ENCODE peak calls at places on chromosomes 5 and 9, in seven cellular contexts. One of them, this sample, is unnamed.

GRCh38 chr9:32603914-32604852 is 31.2 kb upstream of the NDUFB6 start:
- DNase-seq in Peyer's patch: no peak
- DNase-seq in psoas muscle: no peak
- DNase-seq in cardiac fibroblast: peak
- DNase-seq in IMR-90: no peak
- DNase-seq in PC-3: peak
- DNase-seq in coronary artery: no peak
- DNase-seq in this sample: no peak

GRCh38 chr5:102583663-102584062 is 84.9 kb upstream of the SLCO6A1 start:
- DNase-seq in Peyer's patch: no peak
- DNase-seq in psoas muscle: no peak
- DNase-seq in cardiac fibroblast: peak
- DNase-seq in IMR-90: peak
- DNase-seq in PC-3: peak
- DNase-seq in coronary artery: no peak
- DNase-seq in this sample: no peak

GRCh38 chr9:135788576-135789300 is 86.8 kb downstream of the KCNT1 start:
- DNase-seq in Peyer's patch: no peak
- DNase-seq in psoas muscle: no peak
- DNase-seq in cardiac fibroblast: no peak
- DNase-seq in IMR-90: no peak
- DNase-seq in PC-3: no peak
- DNase-seq in coronary artery: no peak
- DNase-seq in this sample: no peak

GRCh38 chr5:175464414-175465233 is 13.7 kb upstream of the SFXN1 start:
- DNase-seq in Peyer's patch: peak
- DNase-seq in psoas muscle: no peak
- DNase-seq in cardiac fibroblast: peak
- DNase-seq in IMR-90: peak
- DNase-seq in PC-3: peak
- DNase-seq in coronary artery: no peak
- DNase-seq in this sample: no peak

GRCh38 chr9:132798817-132799790 is 79.0 kb downstream of the AK8 start:
- DNase-seq in Peyer's patch: no peak
- DNase-seq in psoas muscle: no peak
- DNase-seq in cardiac fibroblast: no peak
- DNase-seq in IMR-90: no peak
- DNase-seq in PC-3: peak
- DNase-seq in coronary artery: no peak
- DNase-seq in this sample: no peak

GRCh38 chr9:87160148-87161107 is 213.1 kb upstream of the GAS1 start:
- DNase-seq in Peyer's patch: no peak
- DNase-seq in psoas muscle: peak
- DNase-seq in cardiac fibroblast: no peak
- DNase-seq in IMR-90: no peak
- DNase-seq in PC-3: no peak
- DNase-seq in coronary artery: no peak
- DNase-seq in this sample: no peak

GRCh38 chr5:71938886-71939285 is 168.4 kb upstream of the MAP1B start:
- DNase-seq in Peyer's patch: no peak
- DNase-seq in psoas muscle: no peak
- DNase-seq in cardiac fibroblast: no peak
- DNase-seq in IMR-90: no peak
- DNase-seq in PC-3: peak
- DNase-seq in coronary artery: no peak
- DNase-seq in this sample: peak

GRCh38 chr5:172688735-172689572 is 47.9 kb downstream of the NEURL1B start:
- DNase-seq in Peyer's patch: no peak
- DNase-seq in psoas muscle: no peak
- DNase-seq in cardiac fibroblast: no peak
- DNase-seq in IMR-90: peak
- DNase-seq in PC-3: peak
- DNase-seq in coronary artery: no peak
- DNase-seq in this sample: no peak

GRCh38 chr9:38216572-38216971 is 147.5 kb upstream of the SHB start:
- DNase-seq in Peyer's patch: no peak
- DNase-seq in psoas muscle: no peak
- DNase-seq in cardiac fibroblast: no peak
- DNase-seq in IMR-90: no peak
- DNase-seq in PC-3: no peak
- DNase-seq in coronary artery: no peak
- DNase-seq in this sample: no peak

GRCh38 chr5:3194141-3194540 is 401.5 kb upstream of the IRX1 start:
- DNase-seq in Peyer's patch: no peak
- DNase-seq in psoas muscle: no peak
- DNase-seq in cardiac fibroblast: no peak
- DNase-seq in IMR-90: no peak
- DNase-seq in PC-3: no peak
- DNase-seq in coronary artery: no peak
- DNase-seq in this sample: no peak

GRCh38 chr5:179342577-179342976 is 2.7 kb downstream of the ADAMTS2 start:
- DNase-seq in Peyer's patch: no peak
- DNase-seq in psoas muscle: peak
- DNase-seq in cardiac fibroblast: peak
- DNase-seq in IMR-90: peak
- DNase-seq in PC-3: no peak
- DNase-seq in coronary artery: no peak
- DNase-seq in this sample: no peak
- TF ChIP-seq CTCF in Peyer's patch: no peak
- TF ChIP-seq CTCF in psoas muscle: no peak
- TF ChIP-seq CTCF in cardiac fibroblast: peak
- TF ChIP-seq CTCF in IMR-90: peak
- TF ChIP-seq CTCF in PC-3: no peak
- TF ChIP-seq CTCF in coronary artery: no peak
- TF ChIP-seq CTCF in this sample: no peak

GRCh38 chr9:110254500-110254899 is 1.8 kb downstream of the TXN start:
- DNase-seq in Peyer's patch: no peak
- DNase-seq in psoas muscle: no peak
- DNase-seq in cardiac fibroblast: no peak
- DNase-seq in IMR-90: no peak
- DNase-seq in PC-3: no peak
- DNase-seq in coronary artery: no peak
- DNase-seq in this sample: no peak
- H3K4me3 ChIP-seq in Peyer's patch: no peak
- H3K4me3 ChIP-seq in psoas muscle: peak
- H3K4me3 ChIP-seq in cardiac fibroblast: peak
- H3K4me3 ChIP-seq in IMR-90: peak
- H3K4me3 ChIP-seq in PC-3: peak
- H3K4me3 ChIP-seq in coronary artery: peak
- H3K4me3 ChIP-seq in this sample: peak

GRCh38 chr9:6080154-6080716 is 64.8 kb upstream of the RANBP6 start:
- DNase-seq in Peyer's patch: peak
- DNase-seq in psoas muscle: peak
- DNase-seq in cardiac fibroblast: peak
- DNase-seq in IMR-90: peak
- DNase-seq in PC-3: peak
- DNase-seq in coronary artery: peak
- DNase-seq in this sample: peak
- TF ChIP-seq CTCF in Peyer's patch: no peak
- TF ChIP-seq CTCF in psoas muscle: no peak
- TF ChIP-seq CTCF in cardiac fibroblast: no peak
- TF ChIP-seq CTCF in IMR-90: no peak
- TF ChIP-seq CTCF in PC-3: no peak
- TF ChIP-seq CTCF in coronary artery: no peak
- TF ChIP-seq CTCF in this sample: no peak

GRCh38 chr5:161306354-161306990 is 240.1 kb downstream of the GABRB2 start:
- DNase-seq in Peyer's patch: no peak
- DNase-seq in psoas muscle: no peak
- DNase-seq in cardiac fibroblast: no peak
- DNase-seq in IMR-90: no peak
- DNase-seq in PC-3: no peak
- DNase-seq in coronary artery: no peak
- DNase-seq in this sample: no peak

GRCh38 chr5:161312882-161313281 is 233.6 kb downstream of the GABRB2 start:
- DNase-seq in Peyer's patch: no peak
- DNase-seq in psoas muscle: no peak
- DNase-seq in cardiac fibroblast: no peak
- DNase-seq in IMR-90: no peak
- DNase-seq in PC-3: no peak
- DNase-seq in coronary artery: no peak
- DNase-seq in this sample: no peak

GRCh38 chr5:161314033-161314432 is 232.5 kb downstream of the GABRB2 start:
- DNase-seq in Peyer's patch: no peak
- DNase-seq in psoas muscle: no peak
- DNase-seq in cardiac fibroblast: no peak
- DNase-seq in IMR-90: no peak
- DNase-seq in PC-3: no peak
- DNase-seq in coronary artery: no peak
- DNase-seq in this sample: no peak

GRCh38 chr5:161311965-161312364 is 234.6 kb downstream of the GABRB2 start:
- DNase-seq in Peyer's patch: no peak
- DNase-seq in psoas muscle: no peak
- DNase-seq in cardiac fibroblast: no peak
- DNase-seq in IMR-90: no peak
- DNase-seq in PC-3: no peak
- DNase-seq in coronary artery: no peak
- DNase-seq in this sample: no peak

GRCh38 chr5:161311141-161311708 is 235.3 kb downstream of the GABRB2 start:
- DNase-seq in Peyer's patch: no peak
- DNase-seq in psoas muscle: no peak
- DNase-seq in cardiac fibroblast: no peak
- DNase-seq in IMR-90: no peak
- DNase-seq in PC-3: no peak
- DNase-seq in coronary artery: no peak
- DNase-seq in this sample: no peak
- H3K4me3 ChIP-seq in Peyer's patch: no peak
- H3K4me3 ChIP-seq in psoas muscle: no peak
- H3K4me3 ChIP-seq in cardiac fibroblast: no peak
- H3K4me3 ChIP-seq in IMR-90: no peak
- H3K4me3 ChIP-seq in PC-3: no peak
- H3K4me3 ChIP-seq in coronary artery: no peak
- H3K4me3 ChIP-seq in this sample: no peak